ENCODE peak calls at places on chromosomes 4 and X, in four cellular contexts. G is NCI-H524, A is EL, W is COR-L47. Z is an unnamed sample.

GRCh38 chr4:40722576-40723161 is 27.1 kb upstream of the NSUN7 start:
- DNase-seq in W (no peak), A (no peak), G (no peak), Z (no peak)

GRCh38 chr4:48905363-48906015 is 1.1 kb downstream of the OCIAD2 start:
- DNase-seq in A (peak; percentile 49), G (peak; percentile 15), W (no peak), Z (no peak)

GRCh38 chr4:8303081-8303480 is 33.5 kb downstream of the HTRA3 start:
- DNase-seq in W (no peak), G (no peak), A (no peak), Z (no peak)

GRCh38 chrX:28586891-28587635 is at the start of gene IL1RAPL1:
- DNase-seq in W (peak; percentile 44), G (peak; percentile 79), A (peak; percentile 0), Z (no peak)

GRCh38 chr4:128427832-128428366 is 140.3 kb upstream of the PGRMC2 start:
- DNase-seq in A (peak; percentile 77), G (peak; percentile 73), W (peak; percentile 18), Z (peak; percentile 38)

GRCh38 chr4:101200561-101200960 is 146.8 kb downstream of the PPP3CA start:
- DNase-seq in G (no peak), W (no peak), A (peak; percentile 90), Z (no peak)

GRCh38 chrX:80810365-80810978 is 795 bp upstream of the BRWD3 start:
- DNase-seq in G (peak; percentile 31), W (no peak), A (peak; percentile 5), Z (no peak)

GRCh38 chr4:81003549-81004240 is 26.8 kb upstream of the BMP3 start:
- DNase-seq in W (no peak), G (no peak), A (no peak), Z (no peak)

GRCh38 chr4:185779520-185779919 is 32.5 kb downstream of the SORBS2 start:
- DNase-seq in A (peak; percentile 16), G (no peak), W (no peak), Z (no peak)

GRCh38 chrX:24990585-24990984 is 25.2 kb downstream of the ARX start:
- DNase-seq in G (no peak), A (no peak), W (peak; percentile 67), Z (no peak)

GRCh38 chr4:6633091-6633906 is 7.2 kb upstream of the MRFAP1 start:
- DNase-seq in W (peak; percentile 38), G (peak; percentile 70), A (peak; percentile 18), Z (no peak)

GRCh38 chrX:81377329-81377728 is 175.4 kb downstream of the SH3BGRL start:
- DNase-seq in G (peak; percentile 28), A (peak; percentile 5), W (no peak), Z (peak; percentile 0)

GRCh38 chr4:26299254-26299882 is 21.4 kb upstream of the RBPJ start:
- DNase-seq in A (no peak), G (no peak), W (no peak), Z (no peak)

GRCh38 chr4:141575884-141576283 is 60.5 kb upstream of the IL15 start:
- DNase-seq in A (no peak), G (no peak), W (no peak), Z (no peak)

GRCh38 chr4:76212851-76213414 is 691 bp downstream of the SCARB2 start:
- DNase-seq in A (peak; percentile 23), G (peak; percentile 55), W (peak; percentile 59), Z (peak; percentile 9)

GRCh38 chr4:1151541-1151940 is 20.8 kb downstream of the SPON2 start:
- DNase-seq in A (no peak), G (peak; percentile 31), W (no peak), Z (peak; percentile 7)

GRCh38 chrX:103678199-103678993 is 8.1 kb downstream of the MORF4L2 start:
- DNase-seq in A (peak; percentile 69), G (no peak), W (no peak), Z (no peak)

GRCh38 chr4:1762264-1763010 is 30.7 kb upstream of the FGFR3 start:
- DNase-seq in W (no peak), A (no peak), G (no peak), Z (no peak)

GRCh38 chrX:12137982-12138365 is 299 bp upstream of the FRMPD4 start:
- DNase-seq in W (peak; percentile 27), G (peak; percentile 51), A (peak; percentile 21), Z (no peak)

GRCh38 chrX:48890934-48891401 is 6.6 kb downstream of the TIMM17B start:
- DNase-seq in W (no peak), A (no peak), G (peak; percentile 41), Z (no peak)

GRCh38 chrX:68710870-68711576 is 63.6 kb downstream of the STARD8 start:
- DNase-seq in W (peak; percentile 22), G (peak; percentile 60), A (peak; percentile 31), Z (no peak)

GRCh38 chrX:17459008-17459407 is 84.0 kb downstream of the NHS start:
- DNase-seq in G (no peak), W (peak; percentile 71), A (peak; percentile 33), Z (peak; percentile 84)

GRCh38 chr4:15250021-15250441 is 177.8 kb upstream of the C1QTNF7 start:
- DNase-seq in W (no peak), G (no peak), A (peak; percentile 16), Z (no peak)